ENCODE peak calls at places on chromosomes 5 and 9, in eight cellular contexts. E is SK-N-SH, U is fibroblast of lung, Y is GM12865, Q is heart left ventricle, H is MCF 10A, I is upper lobe of right lung, Z is lower leg skin. F is an unnamed sample.

GRCh38 chr5:123450641-123451421 is 27.6 kb upstream of the CEP120 start:
- DNase-seq in Z (no peak), U (peak; percentile 33), H (peak; percentile 62), Q (no peak), Y (peak; percentile 58), I (no peak), E (no peak), F (no peak)

GRCh38 chr5:167633931-167634341 is 657.5 kb upstream of the WWC1 start:
- DNase-seq in Y (no peak), U (peak; percentile 81), E (no peak), H (peak; percentile 42), I (no peak), Q (no peak), Z (no peak), F (no peak)

GRCh38 chr9:133437753-133438531 is 15.8 kb downstream of the ADAMTS13 start:
- DNase-seq in U (no peak), Z (no peak), H (no peak), Q (no peak), I (no peak), Y (peak; percentile 39), E (no peak), F (no peak)

GRCh38 chr9:106859957-106860715 is 2.8 kb upstream of the ZNF462 start:
- DNase-seq in H (peak; percentile 56), Y (no peak), Z (peak; percentile 54), E (peak; percentile 54), I (peak; percentile 70), Q (peak; percentile 40), U (peak; percentile 43), F (no peak)

GRCh38 chr5:64690417-64691151 is at the start of gene SHISAL2B:
- DNase-seq in Q (no peak), Z (no peak), E (peak; percentile 55), H (no peak), Y (no peak), I (no peak), U (peak; percentile 27), F (peak; percentile 38)

GRCh38 chr5:135356522-135357318 is 42.3 kb downstream of the MACROH2A1 start:
- DNase-seq in I (no peak), U (peak; percentile 89), H (peak; percentile 26), Y (no peak), E (peak; percentile 85), Z (peak; percentile 58), Q (peak; percentile 91), F (no peak)

GRCh38 chr9:110916361-110916760 is 121.9 kb downstream of the LPAR1 start:
- DNase-seq in U (peak; percentile 63), Z (no peak), H (no peak), E (no peak), I (no peak), Q (no peak), Y (no peak), F (no peak)

GRCh38 chr9:70587143-70587710 is 172.8 kb upstream of the KLF9 start:
- DNase-seq in I (no peak), Z (no peak), H (peak; percentile 23), Q (no peak), E (no peak), U (peak; percentile 87), Y (no peak), F (no peak)

GRCh38 chr5:132086277-132086794 is 12.7 kb downstream of the CSF2 start:
- DNase-seq in Q (peak; percentile 87), E (peak; percentile 59), I (no peak), Y (no peak), H (peak; percentile 99), Z (no peak), U (peak; percentile 90), F (no peak)

GRCh38 chr5:68562308-68562707 is 346.8 kb downstream of the PIK3R1 start:
- DNase-seq in Y (no peak), U (peak; percentile 81), Q (peak; percentile 38), Z (no peak), H (peak; percentile 68), E (peak; percentile 26), I (no peak), F (no peak)

GRCh38 chr9:130530932-130531331 is 48.4 kb upstream of the FUBP3 start:
- DNase-seq in Q (peak; percentile 79), I (no peak), H (peak; percentile 91), U (peak; percentile 72), E (no peak), Y (no peak), Z (peak; percentile 49), F (no peak)

GRCh38 chr5:104179057-104179456 is 616.5 kb upstream of the NUDT12 start:
- DNase-seq in U (peak; percentile 35), E (peak; percentile 3), Y (peak; percentile 74), H (peak; percentile 64), Z (no peak), I (no peak), Q (no peak), F (peak; percentile 19)

GRCh38 chr5:122458278-122458872 is 146.3 kb downstream of the SNCAIP start:
- DNase-seq in U (peak; percentile 23), Z (no peak), Q (no peak), Y (peak; percentile 38), I (no peak), H (peak; percentile 66), E (peak; percentile 25), F (peak; percentile 32)

GRCh38 chr5:143700994-143701393 is 111.0 kb upstream of the HMHB1 start:
- DNase-seq in U (no peak), E (no peak), Z (no peak), I (no peak), Y (no peak), H (no peak), Q (no peak), F (no peak)
- TF ChIP-seq CTCF in U (peak; percentile 12), E (peak; percentile 33), Z (no peak), I (no peak), Y (no peak), H (peak; percentile 8), Q (no peak), F (no peak)

DNA sequence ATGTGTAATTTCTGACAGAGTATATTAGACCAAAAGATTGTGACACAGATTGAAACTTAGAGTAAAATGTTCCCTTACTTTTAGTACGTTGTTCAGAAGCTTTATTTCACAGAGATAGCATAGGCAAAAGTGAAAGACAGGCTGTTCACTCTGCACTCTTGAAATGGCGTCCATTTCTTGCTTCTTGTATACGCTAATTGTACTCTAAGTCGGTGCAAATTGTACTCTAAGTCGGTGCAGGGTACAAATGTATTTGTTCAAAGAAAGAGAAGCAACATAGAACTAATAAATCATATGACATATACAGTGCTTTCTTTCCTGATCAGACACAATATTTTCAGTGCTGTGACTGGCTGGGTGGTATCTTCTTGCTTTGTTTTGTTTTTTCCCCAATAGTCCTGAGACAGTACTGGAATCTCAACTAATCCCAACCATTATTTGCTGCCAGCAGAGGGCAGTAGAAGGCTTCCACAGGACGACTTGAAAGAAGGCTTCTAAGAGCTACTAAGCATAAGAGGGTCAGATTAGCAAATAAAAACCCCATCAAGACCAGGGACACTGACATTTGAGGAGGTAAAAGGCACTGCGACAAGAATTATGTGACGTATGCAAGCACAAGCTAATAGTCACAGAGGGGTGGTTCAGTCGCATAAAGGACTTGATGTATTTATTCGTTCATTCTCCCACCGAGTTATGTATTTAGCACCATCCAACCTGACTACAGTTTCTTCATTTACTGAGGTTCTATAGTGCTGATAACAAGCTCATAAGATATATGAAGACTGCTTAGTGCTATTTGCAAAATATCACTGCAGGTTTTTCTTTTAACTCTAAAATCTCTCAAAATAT is 831.8 kb downstream of the TAF11L14 start:
- DNase-seq in E (peak; percentile 51), H (peak; percentile 78), U (peak; percentile 56), I (no peak), Y (peak; percentile 54), Q (peak; percentile 23), Z (peak; percentile 61), F (peak; percentile 32)
- TF ChIP-seq CTCF in E (peak; percentile 89), H (peak; percentile 63), U (peak; percentile 65), I (peak; percentile 66), Y (peak; percentile 52), Q (peak; percentile 64), Z (no peak), F (peak; percentile 72)

GRCh38 chr5:32851774-32852173 is 140.7 kb downstream of the NPR3 start:
- DNase-seq in I (no peak), H (no peak), Z (no peak), U (no peak), E (no peak), Q (no peak), Y (no peak), F (no peak)

GRCh38 chr5:32854473-32854872 is 143.4 kb downstream of the NPR3 start:
- DNase-seq in Q (no peak), H (no peak), Z (no peak), U (no peak), E (no peak), Y (no peak), I (no peak), F (no peak)

GRCh38 chr5:32850792-32851191 is 139.7 kb downstream of the NPR3 start:
- DNase-seq in E (no peak), U (no peak), H (no peak), I (no peak), Q (no peak), Y (no peak), Z (no peak), F (no peak)

GRCh38 chr5:32848681-32849080 is 137.6 kb downstream of the NPR3 start:
- DNase-seq in H (no peak), U (peak; percentile 21), Z (no peak), I (no peak), E (no peak), Q (no peak), Y (no peak), F (no peak)

DNA sequence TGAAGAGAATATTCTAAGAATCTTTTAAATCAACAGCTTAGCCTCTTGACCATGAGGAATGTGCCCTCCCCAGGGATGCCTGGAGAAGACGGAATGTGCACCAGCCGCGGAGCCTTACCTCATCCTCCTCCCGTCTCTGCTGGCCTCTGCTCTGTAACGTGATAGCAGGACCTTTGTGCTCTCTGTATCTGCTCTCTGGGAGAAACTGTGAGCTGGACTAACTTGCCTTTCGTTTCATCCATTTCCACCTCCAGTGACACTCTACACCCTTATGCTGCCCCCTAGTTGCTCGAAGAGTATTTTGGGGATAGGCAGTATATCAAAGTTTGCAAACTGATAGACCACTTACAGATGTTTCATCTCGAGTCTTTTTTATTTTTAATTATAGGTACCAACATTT is 141.4 kb downstream of the NPR3 start:
- DNase-seq in E (no peak), Y (peak; percentile 4), Z (no peak), H (peak; percentile 76), U (peak; percentile 79), Q (peak; percentile 46), I (no peak), F (no peak)
- TF ChIP-seq CTCF in E (peak; percentile 62), Y (no peak), Z (no peak), H (no peak), U (peak; percentile 74), Q (peak; percentile 47), I (peak; percentile 44), F (peak; percentile 7)

GRCh38 chr9:16068476-16068875 is 515.6 kb downstream of the CCDC171 start:
- DNase-seq in Z (no peak), U (peak; percentile 85), Y (no peak), Q (no peak), H (no peak), I (no peak), E (no peak), F (no peak)

GRCh38 chr9:16064701-16065230 is 511.9 kb downstream of the CCDC171 start:
- DNase-seq in U (no peak), I (no peak), Y (no peak), Q (no peak), H (no peak), E (peak; percentile 20), Z (no peak), F (no peak)

GRCh38 chr9:16071400-16071799 is 518.6 kb downstream of the CCDC171 start:
- DNase-seq in U (no peak), E (no peak), Q (no peak), H (no peak), Y (no peak), I (no peak), Z (no peak), F (no peak)

GRCh38 chr9:16074962-16075361 is 522.1 kb downstream of the CCDC171 start:
- DNase-seq in H (peak; percentile 18), U (peak; percentile 62), Q (no peak), Y (no peak), E (no peak), Z (no peak), I (no peak), F (no peak)

GRCh38 chr9:16069671-16070586 is 517.1 kb downstream of the CCDC171 start:
- DNase-seq in H (no peak), E (no peak), U (peak; percentile 48), Z (no peak), Y (no peak), Q (no peak), I (no peak), F (no peak)
- TF ChIP-seq CTCF in H (no peak), E (no peak), U (no peak), Z (no peak), Y (no peak), Q (no peak), I (no peak), F (no peak)

F was measured in GM20000.